ENCODE peak calls at places on chromosomes 4 and X, in ten cellular contexts. F is BE2C, P is heart right ventricle, N is ascending aorta, U is astrocyte of the spinal cord, S is lower lobe of right lung, K is left lung, Z is GM23338, T is thoracic aorta, W is cardiac muscle cell. R is an unnamed sample.

GRCh38 chr4:132642196-132642817 is 506.8 kb upstream of the PCDH10 start:
- DNase-seq in F (peak), P (no peak), N (no peak), U (peak), S (no peak), K (no peak), Z (peak), T (no peak), W (peak), R (no peak)

GRCh38 chr4:105807496-105807895 is 87.8 kb upstream of the NPNT start:
- DNase-seq in F (no peak), P (no peak), N (no peak), U (peak), S (no peak), K (no peak), Z (no peak), T (no peak), W (no peak), R (no peak)

GRCh38 chr4:107930821-107931774 is at the start of gene CYP2U1:
- DNase-seq in F (peak), P (peak), N (peak), U (peak), S (peak), K (peak), Z (peak), T (peak), W (peak), R (peak)

GRCh38 chr4:174005422-174005821 is 278.0 kb downstream of the FBXO8 start:
- DNase-seq in F (peak), P (no peak), N (no peak), U (no peak), S (no peak), K (no peak), Z (no peak), T (no peak), W (peak), R (no peak)

GRCh38 chrX:37350034-37350365 is 836 bp downstream of the PRRG1 start:
- DNase-seq in F (no peak), P (no peak), N (no peak), U (peak), S (no peak), K (no peak), Z (no peak), T (no peak), W (no peak), R (peak)

GRCh38 chr4:133483600-133484246 is 334.6 kb downstream of the PCDH10 start:
- DNase-seq in F (peak), P (no peak), N (no peak), U (peak), S (no peak), K (no peak), Z (peak), T (no peak), W (peak), R (no peak)

GRCh38 chr4:65120287-65120686 is 550.0 kb downstream of the EPHA5 start:
- DNase-seq in F (no peak), P (no peak), N (no peak), U (no peak), S (no peak), K (no peak), Z (no peak), T (no peak), W (no peak), R (no peak)

GRCh38 chrX:132786217-132786616 is 172.2 kb downstream of the HS6ST2 start:
- DNase-seq in F (no peak), P (no peak), N (no peak), U (peak), S (no peak), K (no peak), Z (no peak), T (no peak), W (no peak), R (no peak)

GRCh38 chrX:108736509-108737479 is at the start of gene IRS4:
- DNase-seq in F (peak), P (no peak), N (no peak), U (no peak), S (peak), K (peak), Z (peak), T (no peak), W (peak), R (peak)

GRCh38 chr4:8700576-8700975 is 108.0 kb downstream of the CPZ start:
- DNase-seq in F (no peak), P (no peak), N (no peak), U (no peak), S (no peak), K (no peak), Z (no peak), T (no peak), W (no peak), R (no peak)

GRCh38 chr4:6764976-6765620 is 17.4 kb upstream of the KIAA0232 start:
- DNase-seq in F (no peak), P (no peak), N (no peak), U (no peak), S (peak), K (no peak), Z (no peak), T (no peak), W (no peak), R (no peak)

GRCh38 chr4:3204021-3204431 is 44.9 kb upstream of the MSANTD1 start:
- DNase-seq in F (no peak), P (no peak), N (no peak), U (no peak), S (no peak), K (no peak), Z (no peak), T (no peak), W (no peak), R (no peak)

GRCh38 chrX:102858826-102859627 is 78.0 kb upstream of the RAB40AL start:
- DNase-seq in F (peak), P (no peak), N (no peak), U (no peak), S (no peak), K (no peak), Z (peak), T (no peak), W (no peak), R (no peak)

GRCh38 chr4:155245105-155245504 is 36.7 kb downstream of the NPY2R start:
- DNase-seq in F (no peak), P (no peak), N (no peak), U (no peak), S (no peak), K (no peak), Z (no peak), T (no peak), W (no peak), R (no peak)

GRCh38 chr4:81811562-81812293 is 340.0 kb upstream of the RASGEF1B start:
- DNase-seq in F (no peak), P (no peak), N (no peak), U (no peak), S (no peak), K (no peak), Z (no peak), T (no peak), W (no peak), R (no peak)

GRCh38 chr4:81804849-81805248 is 333.1 kb upstream of the RASGEF1B start:
- DNase-seq in F (no peak), P (no peak), N (no peak), U (no peak), S (no peak), K (no peak), Z (no peak), T (no peak), W (no peak), R (no peak)

GRCh38 chr4:81807386-81807785 is 335.7 kb upstream of the RASGEF1B start:
- DNase-seq in F (no peak), P (no peak), N (no peak), U (no peak), S (no peak), K (no peak), Z (no peak), T (no peak), W (no peak), R (no peak)

GRCh38 chr4:81806485-81806884 is 334.8 kb upstream of the RASGEF1B start:
- DNase-seq in F (no peak), P (no peak), N (no peak), U (no peak), S (no peak), K (no peak), Z (no peak), T (no peak), W (no peak), R (no peak)

DNA sequence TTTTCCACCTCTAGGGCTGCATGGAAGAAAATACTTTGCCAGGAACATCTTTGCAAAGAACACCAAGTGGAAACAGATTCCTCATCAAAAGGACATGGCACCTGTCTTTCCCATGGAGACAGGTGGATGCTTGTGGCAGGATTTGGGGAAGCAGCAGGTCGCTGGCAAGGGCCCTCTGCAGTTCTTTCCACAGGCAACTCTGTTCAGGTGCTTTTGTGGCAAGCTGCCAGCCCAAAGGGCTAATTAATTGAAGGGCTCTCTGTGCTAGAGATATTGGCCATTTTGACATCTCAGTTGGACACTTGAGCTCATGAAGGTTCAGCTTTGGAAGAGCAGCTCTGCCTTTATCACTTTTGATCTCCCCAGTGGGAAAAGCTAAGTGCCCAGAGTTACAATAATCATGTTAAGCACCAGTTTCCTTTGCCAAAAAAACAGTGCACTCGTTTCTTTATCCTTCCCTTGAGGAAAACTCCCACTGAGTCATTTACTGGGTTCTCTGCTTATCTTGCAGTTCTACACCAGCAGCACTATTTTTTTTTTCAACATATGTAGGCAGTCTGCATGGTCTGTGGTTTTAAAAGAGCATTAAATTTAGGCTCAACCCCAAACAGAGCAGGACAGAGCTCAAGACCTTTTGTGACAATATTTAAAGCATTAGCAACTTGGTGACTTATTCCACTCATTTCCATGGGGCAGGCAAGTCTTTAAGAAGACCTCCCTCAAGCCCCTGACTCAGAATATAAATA is 336.4 kb upstream of the RASGEF1B start:
- DNase-seq in F (peak), P (no peak), N (no peak), U (no peak), S (no peak), K (no peak), Z (no peak), T (no peak), W (no peak), R (no peak)
- H3K4me3 ChIP-seq in F (no peak), P (no peak), N (no peak), U (no peak), S (no peak), K (no peak), Z (no peak), T (no peak), W (no peak), R (no peak)

DNA sequence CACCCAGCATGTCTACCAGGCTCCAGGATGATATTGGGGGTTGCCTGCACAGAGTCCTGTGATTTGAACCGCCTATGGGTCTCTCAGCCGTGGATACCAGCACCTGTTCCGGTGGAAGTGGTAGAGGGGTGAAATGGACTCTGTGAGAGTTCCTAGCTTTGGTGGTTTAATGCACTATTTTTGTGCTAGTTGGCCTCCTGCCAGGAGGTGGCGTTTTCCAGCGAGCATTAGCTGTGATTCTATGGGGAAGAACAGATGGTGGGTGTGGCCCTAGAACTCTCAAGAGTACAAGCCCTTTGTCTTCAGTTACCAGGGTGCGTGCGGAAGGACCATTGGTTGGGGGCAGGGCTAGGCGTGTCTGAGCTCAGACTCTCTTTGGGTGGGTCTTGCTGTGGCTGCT is 316.9 kb upstream of the AMOT start:
- DNase-seq in F (peak), P (no peak), N (no peak), U (no peak), S (no peak), K (no peak), Z (peak), T (no peak), W (no peak), R (no peak)
- TF ChIP-seq CTCF in F (no peak), P (no peak), N (no peak), U (no peak), S (no peak), K (no peak), Z (peak), T (no peak), W (no peak), R (no peak)

GRCh38 chr4:113686950-113687718 is 74.4 kb downstream of the CAMK2D start:
- DNase-seq in F (no peak), P (no peak), N (no peak), U (peak), S (no peak), K (no peak), Z (no peak), T (no peak), W (no peak), R (no peak)
- H3K4me3 ChIP-seq in F (no peak), P (no peak), N (no peak), U (no peak), S (no peak), K (no peak), Z (no peak), T (no peak), W (no peak), R (no peak)

GRCh38 chr4:25861422-25861926 is 1.3 kb downstream of the SEL1L3 start:
- DNase-seq in F (no peak), P (no peak), N (no peak), U (peak), S (no peak), K (no peak), Z (no peak), T (no peak), W (no peak), R (no peak)
- TF ChIP-seq CTCF in F (no peak), P (no peak), N (no peak), U (no peak), S (no peak), K (no peak), Z (no peak), T (no peak), W (no peak), R (no peak)

R was measured in pancreas.